ENCODE peak calls at places on chromosomes 12 and 14, in ten cellular contexts. R is fibroblast of the aortic adventitia, W is HFF-Myc, E is AG10803, P is thoracic aorta, I is cardiac muscle cell, J is testis, F is RWPE2, M is endothelial cell, C is prostate gland. D is an unnamed sample.

GRCh38 chr12:98416845-98417244 is 98.5 kb upstream of the TMPO start:
- DNase-seq in R (peak; percentile 68), W (no peak), E (peak; percentile 66), P (no peak), I (no peak), J (no peak), F (no peak), M (no peak), C (no peak), D (no peak)

GRCh38 chr12:128387811-128388422 is 120.9 kb downstream of the TMEM132C start:
- DNase-seq in R (no peak), W (no peak), E (no peak), P (no peak), I (peak; percentile 80), J (peak; percentile 73), F (no peak), M (no peak), C (no peak), D (no peak)

GRCh38 chr12:130764475-130765185 is 48.5 kb upstream of the RIMBP2 start:
- DNase-seq in R (peak; percentile 30), W (peak; percentile 6), E (peak; percentile 17), P (no peak), I (peak; percentile 31), J (no peak), F (no peak), M (peak; percentile 30), C (no peak), D (no peak)

GRCh38 chr12:3564861-3565260 is 73.9 kb downstream of the PRMT8 start:
- DNase-seq in R (no peak), W (no peak), E (no peak), P (no peak), I (no peak), J (no peak), F (peak; percentile 2), M (no peak), C (no peak), D (no peak)

GRCh38 chr14:59474172-59474571 is 9.0 kb upstream of the GPR135 start:
- DNase-seq in R (peak; percentile 35), W (no peak), E (peak; percentile 12), P (no peak), I (no peak), J (no peak), F (no peak), M (no peak), C (no peak), D (no peak)

GRCh38 chr14:36315159-36315853 is 5.1 kb downstream of the MBIP start:
- DNase-seq in R (no peak), W (no peak), E (no peak), P (no peak), I (no peak), J (no peak), F (no peak), M (no peak), C (no peak), D (no peak)

GRCh38 chr12:107320031-107320928 is 226.9 kb upstream of the CRY1 start:
- DNase-seq in R (peak; percentile 63), W (no peak), E (peak; percentile 42), P (no peak), I (peak; percentile 61), J (peak; percentile 30), F (peak; percentile 81), M (peak; percentile 48), C (peak; percentile 82), D (no peak)

GRCh38 chr12:93322784-93323183 is 54.9 kb upstream of the NUDT4 start:
- DNase-seq in R (no peak), W (no peak), E (peak; percentile 31), P (no peak), I (no peak), J (no peak), F (no peak), M (no peak), C (no peak), D (no peak)

GRCh38 chr12:18492372-18493025 is 231.2 kb downstream of the PIK3C2G start:
- DNase-seq in R (peak; percentile 77), W (no peak), E (peak; percentile 53), P (no peak), I (no peak), J (no peak), F (no peak), M (no peak), C (no peak), D (no peak)

GRCh38 chr12:124030510-124030909 is 57.5 kb downstream of the ZNF664 start:
- DNase-seq in R (peak; percentile 91), W (no peak), E (peak; percentile 74), P (no peak), I (peak; percentile 69), J (peak; percentile 12), F (no peak), M (no peak), C (no peak), D (peak; percentile 27)

GRCh38 chr12:101172316-101172715 is 37.7 kb downstream of the SLC5A8 start:
- DNase-seq in R (peak; percentile 2), W (no peak), E (peak; percentile 41), P (no peak), I (peak; percentile 66), J (peak; percentile 67), F (no peak), M (peak; percentile 46), C (no peak), D (no peak)

GRCh38 chr14:40368314-40368713 is 936.1 kb upstream of the FBXO33 start:
- DNase-seq in R (no peak), W (no peak), E (no peak), P (no peak), I (no peak), J (no peak), F (no peak), M (no peak), C (no peak), D (no peak)

GRCh38 chr12:120584343-120585149 is 3.3 kb upstream of the POP5 start:
- DNase-seq in R (peak; percentile 16), W (no peak), E (no peak), P (no peak), I (peak; percentile 59), J (peak; percentile 60), F (no peak), M (peak; percentile 48), C (peak; percentile 9), D (peak; percentile 41)

DNA sequence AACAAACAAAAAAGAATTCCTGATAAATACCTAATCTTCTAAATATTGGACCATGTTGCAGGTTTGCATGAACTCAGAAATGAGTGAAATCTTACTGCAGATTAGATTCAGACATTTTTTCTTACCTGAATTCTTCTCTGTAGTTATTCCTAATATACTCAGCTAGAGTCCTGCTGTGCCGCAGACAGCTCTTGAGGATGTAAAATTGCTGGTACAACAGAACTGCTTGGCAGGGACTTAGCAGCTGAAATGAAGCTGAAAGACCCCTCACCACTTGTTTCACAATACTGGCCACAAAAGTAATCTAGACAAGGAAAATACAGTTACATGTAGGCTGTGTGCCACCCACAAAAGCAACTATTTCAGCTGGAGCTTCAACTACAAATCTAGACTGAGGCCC is 48.3 kb upstream of the KICS2 start:
- DNase-seq in R (no peak), W (no peak), E (no peak), P (no peak), I (no peak), J (no peak), F (no peak), M (no peak), C (no peak), D (no peak)
- TF ChIP-seq CTCF in R (no peak), W (no peak), E (no peak), P (no peak), I (no peak), J (no peak), F (no peak), M (no peak), C (no peak), D (no peak)

GRCh38 chr12:82325540-82326336 is 32.4 kb downstream of the CCDC59 start:
- DNase-seq in R (no peak), W (no peak), E (no peak), P (no peak), I (no peak), J (no peak), F (no peak), M (no peak), C (no peak), D (no peak)

GRCh38 chr12:82329508-82329907 is 28.7 kb downstream of the CCDC59 start:
- DNase-seq in R (no peak), W (no peak), E (no peak), P (no peak), I (no peak), J (no peak), F (no peak), M (no peak), C (no peak), D (no peak)

GRCh38 chr12:82326905-82327503 is 31.2 kb downstream of the CCDC59 start:
- DNase-seq in R (peak; percentile 59), W (peak; percentile 4), E (peak; percentile 35), P (no peak), I (peak; percentile 62), J (no peak), F (no peak), M (no peak), C (no peak), D (no peak)
- TF ChIP-seq CTCF in R (peak; percentile 55), W (peak; percentile 17), E (peak; percentile 70), P (peak; percentile 52), I (peak; percentile 44), J (peak; percentile 55), F (peak; percentile 75), M (peak; percentile 75), C (no peak), D (peak; percentile 26)

DNA sequence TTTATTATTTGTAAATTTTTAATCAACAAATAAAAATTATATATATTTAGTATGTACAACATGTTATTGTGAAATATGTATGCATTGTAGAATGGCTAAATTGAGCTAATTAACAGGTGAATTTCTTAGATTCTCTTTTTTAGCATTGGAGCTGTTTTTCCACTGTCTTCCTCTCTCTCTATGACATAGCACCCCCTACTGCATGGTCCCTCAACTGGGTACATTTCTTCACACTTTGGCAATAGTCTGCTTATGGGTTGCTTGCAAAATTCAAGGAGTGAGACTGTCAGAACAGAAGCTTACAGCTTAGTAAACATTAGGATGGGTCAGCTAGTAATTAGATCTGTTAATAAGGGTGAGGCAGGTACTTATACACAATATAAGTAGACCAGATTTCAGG is 658.5 kb upstream of the MGAT4C start:
- DNase-seq in R (peak; percentile 78), W (peak; percentile 1), E (peak; percentile 20), P (no peak), I (peak; percentile 45), J (peak; percentile 39), F (no peak), M (peak; percentile 46), C (no peak), D (no peak)
- TF ChIP-seq CTCF in R (peak; percentile 76), W (peak; percentile 24), E (peak; percentile 41), P (peak; percentile 51), I (peak; percentile 78), J (peak; percentile 32), F (peak; percentile 73), M (peak; percentile 32), C (no peak), D (peak; percentile 46)

DNA sequence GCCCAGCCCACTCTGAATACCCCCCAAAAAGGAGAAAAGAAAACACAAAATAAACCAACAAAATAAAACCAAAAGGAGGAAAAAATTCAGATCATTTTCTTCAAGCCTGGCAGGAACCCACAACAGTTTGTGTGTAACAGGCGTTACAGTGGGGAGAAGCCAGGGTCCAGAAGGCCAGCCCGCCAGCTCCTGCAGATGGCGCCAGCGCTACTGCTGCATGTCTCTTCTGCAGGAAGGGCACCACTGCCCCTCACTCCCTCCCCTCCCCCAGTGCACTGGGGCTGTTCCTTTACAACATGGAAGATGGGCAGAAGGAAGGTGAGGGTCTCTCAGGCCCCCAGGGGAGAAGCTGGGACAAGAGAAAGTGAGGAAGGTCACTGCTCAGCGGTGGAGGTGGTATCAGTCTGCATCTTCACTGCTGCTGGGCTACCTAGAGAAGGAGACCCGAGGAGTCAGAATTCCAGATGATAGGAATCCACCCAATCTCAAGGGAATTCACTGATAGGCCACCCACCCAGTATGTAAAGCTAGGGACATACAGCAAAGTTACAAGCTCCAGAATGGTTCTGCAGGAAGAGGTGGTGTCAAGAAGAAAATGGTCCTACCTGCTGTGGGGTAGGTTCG is 2.3 kb upstream of the NOP2 start:
- DNase-seq in R (peak; percentile 27), W (no peak), E (peak; percentile 30), P (no peak), I (peak; percentile 65), J (peak; percentile 57), F (no peak), M (peak; percentile 75), C (no peak), D (no peak)
- TF ChIP-seq CTCF in R (peak; percentile 46), W (peak; percentile 69), E (peak; percentile 43), P (no peak), I (peak; percentile 51), J (peak; percentile 21), F (peak; percentile 66), M (no peak), C (no peak), D (no peak)

D was measured in tibial artery.